ENCODE peak calls at places on chromosomes 4 and X, in four cellular contexts. One of them, this sample, is unnamed.

GRCh38 chr4:155025762-155026457 is 182.5 kb upstream of the NPY2R start:
- DNase-seq in Panc1: no peak
- DNase-seq in GM23338: peak
- DNase-seq in upper lobe of left lung: peak
- DNase-seq in this sample: no peak

GRCh38 chrX:39507034-39507433 is 590.7 kb downstream of the BCOR start:
- DNase-seq in Panc1: no peak
- DNase-seq in GM23338: no peak
- DNase-seq in upper lobe of left lung: no peak
- DNase-seq in this sample: no peak

GRCh38 chr4:70816894-70817293 is 22.8 kb downstream of the GRSF1 start:
- DNase-seq in Panc1: no peak
- DNase-seq in GM23338: no peak
- DNase-seq in upper lobe of left lung: no peak
- DNase-seq in this sample: no peak

GRCh38 chr4:16055937-16056336 is 27.9 kb downstream of the PROM1 start:
- DNase-seq in Panc1: no peak
- DNase-seq in GM23338: no peak
- DNase-seq in upper lobe of left lung: no peak
- DNase-seq in this sample: no peak

GRCh38 chrX:16137416-16138107 is 14.2 kb downstream of the GRPR start:
- DNase-seq in Panc1: no peak
- DNase-seq in GM23338: no peak
- DNase-seq in upper lobe of left lung: no peak
- DNase-seq in this sample: no peak

GRCh38 chr4:78616046-78616498 is 64.5 kb downstream of the ANXA3 start:
- DNase-seq in Panc1: no peak
- DNase-seq in GM23338: no peak
- DNase-seq in upper lobe of left lung: no peak
- DNase-seq in this sample: no peak

GRCh38 chr4:71559957-71560541 is 221.2 kb downstream of the SLC4A4 start:
- DNase-seq in Panc1: no peak
- DNase-seq in GM23338: no peak
- DNase-seq in upper lobe of left lung: no peak
- DNase-seq in this sample: no peak

GRCh38 chr4:7524841-7525240 is 90.1 kb upstream of the PSAPL1 start:
- DNase-seq in Panc1: no peak
- DNase-seq in GM23338: no peak
- DNase-seq in upper lobe of left lung: no peak
- DNase-seq in this sample: no peak

GRCh38 chrX:15438332-15438731 is 54.1 kb upstream of the VEGFD start:
- DNase-seq in Panc1: no peak
- DNase-seq in GM23338: no peak
- DNase-seq in upper lobe of left lung: no peak
- DNase-seq in this sample: no peak

GRCh38 chr4:78014889-78015886 is 41.9 kb upstream of the FRAS1 start:
- DNase-seq in Panc1: no peak
- DNase-seq in GM23338: no peak
- DNase-seq in upper lobe of left lung: no peak
- DNase-seq in this sample: no peak

GRCh38 chr4:121139533-121140222 is 24.4 kb downstream of the TNIP3 start:
- DNase-seq in Panc1: no peak
- DNase-seq in GM23338: no peak
- DNase-seq in upper lobe of left lung: no peak
- DNase-seq in this sample: no peak

GRCh38 chr4:19224820-19225219 is 1026.9 kb upstream of the SLIT2 start:
- DNase-seq in Panc1: no peak
- DNase-seq in GM23338: peak
- DNase-seq in upper lobe of left lung: no peak
- DNase-seq in this sample: peak

GRCh38 chr4:8343967-8344331 is 74.4 kb downstream of the HTRA3 start:
- DNase-seq in Panc1: no peak
- DNase-seq in GM23338: no peak
- DNase-seq in upper lobe of left lung: no peak
- DNase-seq in this sample: no peak

GRCh38 chrX:133415276-133416105 is at the start of gene GPC4:
- DNase-seq in Panc1: no peak
- DNase-seq in GM23338: peak
- DNase-seq in upper lobe of left lung: peak
- DNase-seq in this sample: peak

GRCh38 chr4:180391613-180392012 is 1851.6 kb upstream of the TENM3 start:
- DNase-seq in Panc1: no peak
- DNase-seq in GM23338: no peak
- DNase-seq in upper lobe of left lung: no peak
- DNase-seq in this sample: no peak

GRCh38 chr4:56424697-56425514 is 10.5 kb downstream of the PPAT start:
- DNase-seq in Panc1: no peak
- DNase-seq in GM23338: peak
- DNase-seq in upper lobe of left lung: no peak
- DNase-seq in this sample: peak

GRCh38 chr4:98341309-98341708 is 80.1 kb downstream of the RAP1GDS1 start:
- DNase-seq in Panc1: no peak
- DNase-seq in GM23338: no peak
- DNase-seq in upper lobe of left lung: no peak
- DNase-seq in this sample: peak

GRCh38 chrX:55342533-55343501 is 78.1 kb upstream of the PAGE3 start:
- DNase-seq in Panc1: peak
- DNase-seq in GM23338: peak
- DNase-seq in upper lobe of left lung: no peak
- DNase-seq in this sample: peak

GRCh38 chr4:88104902-88105610 is 53.4 kb downstream of the ABCG2 start:
- DNase-seq in Panc1: peak
- DNase-seq in GM23338: no peak
- DNase-seq in upper lobe of left lung: no peak
- DNase-seq in this sample: peak

GRCh38 chrX:15853586-15854079 is 980 bp downstream of the AP1S2 start:
- DNase-seq in Panc1: no peak
- DNase-seq in GM23338: no peak
- DNase-seq in upper lobe of left lung: no peak
- DNase-seq in this sample: peak

GRCh38 chr4:76882630-76883029 is 15.3 kb downstream of the SOWAHB start:
- DNase-seq in Panc1: no peak
- DNase-seq in GM23338: no peak
- DNase-seq in upper lobe of left lung: no peak
- DNase-seq in this sample: no peak

GRCh38 chrX:87299563-87300160 is 217.9 kb upstream of the KLHL4 start:
- DNase-seq in Panc1: no peak
- DNase-seq in GM23338: peak
- DNase-seq in upper lobe of left lung: no peak
- DNase-seq in this sample: no peak

GRCh38 chr4:3328814-3329663 is 36.2 kb downstream of the RGS12 start:
- DNase-seq in Panc1: no peak
- DNase-seq in GM23338: no peak
- DNase-seq in upper lobe of left lung: no peak
- DNase-seq in this sample: no peak

GRCh38 chrX:118627084-118627758 is 100.2 kb upstream of the IL13RA1 start:
- DNase-seq in Panc1: no peak
- DNase-seq in GM23338: peak
- DNase-seq in upper lobe of left lung: no peak
- DNase-seq in this sample: peak

GRCh38 chr4:105145059-105145912 is 1.4 kb upstream of the TET2 start:
- DNase-seq in Panc1: no peak
- DNase-seq in GM23338: no peak
- DNase-seq in upper lobe of left lung: no peak
- DNase-seq in this sample: no peak

GRCh38 chr4:6258026-6258360 is 11.7 kb upstream of the WFS1 start:
- DNase-seq in Panc1: no peak
- DNase-seq in GM23338: no peak
- DNase-seq in upper lobe of left lung: no peak
- DNase-seq in this sample: no peak

GRCh38 chr4:82394896-82395295 is 21.1 kb upstream of the HNRNPD start:
- DNase-seq in Panc1: no peak
- DNase-seq in GM23338: no peak
- DNase-seq in upper lobe of left lung: no peak
- DNase-seq in this sample: no peak

GRCh38 chrX:35122756-35123155 is 180.2 kb downstream of the FAM47B start:
- DNase-seq in Panc1: no peak
- DNase-seq in GM23338: no peak
- DNase-seq in upper lobe of left lung: no peak
- DNase-seq in this sample: no peak

GRCh38 chrX:38839269-38839668 is 38.0 kb downstream of the MID1IP1 start:
- DNase-seq in Panc1: no peak
- DNase-seq in GM23338: no peak
- DNase-seq in upper lobe of left lung: no peak
- DNase-seq in this sample: no peak

GRCh38 chrX:46125139-46125538 is 420.1 kb downstream of the ZNF674 start:
- DNase-seq in Panc1: no peak
- DNase-seq in GM23338: no peak
- DNase-seq in upper lobe of left lung: no peak
- DNase-seq in this sample: no peak

GRCh38 chr4:124019749-124020549 is 623.4 kb downstream of the SPRY1 start:
- DNase-seq in Panc1: no peak
- DNase-seq in GM23338: no peak
- DNase-seq in upper lobe of left lung: no peak
- DNase-seq in this sample: no peak

DNA sequence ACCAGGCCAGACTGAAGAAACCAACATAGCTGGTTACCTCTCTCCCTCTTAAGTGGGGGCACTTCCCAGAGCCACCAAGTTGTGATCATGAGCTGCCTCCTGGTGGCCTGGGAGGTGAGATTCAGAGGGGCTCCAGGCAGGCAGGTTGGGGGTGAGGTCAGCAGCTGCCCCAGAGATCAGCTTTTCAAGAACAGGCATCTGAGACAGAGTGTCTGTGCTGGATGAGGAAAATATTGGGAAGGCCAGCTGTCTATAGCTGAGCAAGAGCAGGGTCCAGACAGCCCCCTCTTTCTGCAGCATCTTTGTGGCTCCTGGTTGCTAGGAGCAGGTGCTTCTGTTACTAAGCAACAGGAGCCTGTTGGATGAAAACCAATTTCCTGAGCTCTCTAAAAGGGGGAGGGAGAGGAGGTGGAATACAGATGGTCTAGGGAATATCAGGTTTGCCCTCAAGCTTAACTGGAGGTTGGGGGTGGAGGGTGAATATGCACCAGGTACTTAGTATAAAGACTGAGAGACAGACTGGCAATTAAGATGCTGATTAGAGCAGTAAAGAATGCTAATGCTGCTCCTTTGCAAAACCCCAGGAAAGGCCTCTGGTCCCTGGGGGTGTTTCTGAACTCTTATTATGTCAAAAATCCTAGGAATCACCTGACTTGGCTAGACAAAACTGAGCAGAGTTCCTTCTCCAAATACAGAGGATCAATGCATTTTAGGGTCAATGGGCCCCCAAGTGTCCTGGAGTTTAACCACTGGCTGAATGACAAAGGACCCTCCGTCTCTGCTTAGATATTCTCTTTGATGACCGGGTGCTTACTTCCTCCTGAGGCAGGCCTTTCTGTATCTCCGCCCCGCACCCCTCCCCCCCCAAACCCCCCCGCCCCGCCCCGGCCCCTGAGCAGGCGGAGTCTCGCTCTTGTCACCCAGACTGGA is 21.4 kb downstream of the ZCCHC13 start:
- DNase-seq in Panc1: no peak
- DNase-seq in GM23338: peak
- DNase-seq in upper lobe of left lung: no peak
- DNase-seq in this sample: peak
- TF ChIP-seq POLR2AphosphoS5 in Panc1: no peak
- TF ChIP-seq POLR2AphosphoS5 in GM23338: peak
- TF ChIP-seq POLR2AphosphoS5 in upper lobe of left lung: no peak
- TF ChIP-seq POLR2AphosphoS5 in this sample: no peak

GRCh38 chr4:103074598-103075434 is 1.7 kb downstream of the SLC9B2 start:
- DNase-seq in Panc1: no peak
- DNase-seq in GM23338: no peak
- DNase-seq in upper lobe of left lung: no peak
- DNase-seq in this sample: no peak

GRCh38 chr4:103074039-103074438 is 2.5 kb downstream of the SLC9B2 start:
- DNase-seq in Panc1: no peak
- DNase-seq in GM23338: no peak
- DNase-seq in upper lobe of left lung: no peak
- DNase-seq in this sample: no peak

GRCh38 chr4:103075435-103075893 is 1.1 kb downstream of the SLC9B2 start:
- DNase-seq in Panc1: no peak
- DNase-seq in GM23338: no peak
- DNase-seq in upper lobe of left lung: no peak
- DNase-seq in this sample: peak

GRCh38 chr4:103076777-103077347 is 301 bp upstream of the SLC9B2 start:
- DNase-seq in Panc1: no peak
- DNase-seq in GM23338: peak
- DNase-seq in upper lobe of left lung: no peak
- DNase-seq in this sample: peak

GRCh38 chr4:103075894-103076776 is at the start of gene SLC9B2:
- DNase-seq in Panc1: no peak
- DNase-seq in GM23338: peak
- DNase-seq in upper lobe of left lung: peak
- DNase-seq in this sample: peak
- TF ChIP-seq POLR2AphosphoS5 in Panc1: peak
- TF ChIP-seq POLR2AphosphoS5 in GM23338: peak
- TF ChIP-seq POLR2AphosphoS5 in upper lobe of left lung: peak
- TF ChIP-seq POLR2AphosphoS5 in this sample: no peak

GRCh38 chr4:74058048-74058651 is 19.7 kb upstream of the CXCL3 start:
- DNase-seq in Panc1: no peak
- DNase-seq in GM23338: no peak
- DNase-seq in upper lobe of left lung: no peak
- DNase-seq in this sample: no peak

GRCh38 chr4:74065115-74065642 is 26.7 kb upstream of the CXCL3 start:
- DNase-seq in Panc1: no peak
- DNase-seq in GM23338: no peak
- DNase-seq in upper lobe of left lung: no peak
- DNase-seq in this sample: no peak

GRCh38 chr4:74059161-74059829 is 20.8 kb upstream of the CXCL3 start:
- DNase-seq in Panc1: no peak
- DNase-seq in GM23338: no peak
- DNase-seq in upper lobe of left lung: no peak
- DNase-seq in this sample: no peak

GRCh38 chr4:74062954-74063353 is 24.5 kb upstream of the CXCL3 start:
- DNase-seq in Panc1: no peak
- DNase-seq in GM23338: no peak
- DNase-seq in upper lobe of left lung: no peak
- DNase-seq in this sample: no peak

GRCh38 chr4:74061430-74061829 is 22.9 kb upstream of the CXCL3 start:
- DNase-seq in Panc1: no peak
- DNase-seq in GM23338: no peak
- DNase-seq in upper lobe of left lung: no peak
- DNase-seq in this sample: no peak
- TF ChIP-seq POLR2AphosphoS5 in Panc1: no peak
- TF ChIP-seq POLR2AphosphoS5 in GM23338: no peak
- TF ChIP-seq POLR2AphosphoS5 in upper lobe of left lung: no peak
- TF ChIP-seq POLR2AphosphoS5 in this sample: no peak

DNA sequence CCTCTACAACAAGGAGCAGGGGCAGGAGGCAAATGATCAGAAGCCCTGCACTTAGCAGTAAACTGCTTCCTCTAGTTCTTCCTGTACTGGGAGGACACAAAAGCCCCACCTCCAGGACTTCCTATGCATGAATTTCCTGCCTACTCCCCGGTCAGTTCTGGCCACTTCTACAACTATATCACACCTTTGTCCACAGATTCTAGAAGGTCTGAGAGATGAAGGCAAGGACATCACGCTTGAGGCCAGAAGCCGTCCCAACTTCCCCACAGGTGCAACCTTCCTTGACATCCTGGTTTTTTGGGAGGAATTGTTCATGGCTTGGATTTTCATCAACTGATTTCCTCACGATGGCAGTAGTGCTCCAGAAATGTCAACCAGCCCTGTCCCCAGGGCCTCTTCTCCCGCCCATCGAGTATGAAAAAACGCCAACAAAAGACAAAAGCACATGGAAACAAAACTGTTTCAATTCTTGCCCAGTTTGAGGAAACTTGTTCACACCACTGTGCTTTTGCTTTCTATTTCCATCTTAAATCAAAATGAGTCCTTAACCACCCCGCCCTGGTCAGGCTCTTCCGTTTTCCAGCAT is 206.5 kb upstream of the STK26 start:
- DNase-seq in Panc1: no peak
- DNase-seq in GM23338: no peak
- DNase-seq in upper lobe of left lung: peak
- DNase-seq in this sample: peak
- TF ChIP-seq POLR2AphosphoS5 in Panc1: no peak
- TF ChIP-seq POLR2AphosphoS5 in GM23338: no peak
- TF ChIP-seq POLR2AphosphoS5 in upper lobe of left lung: peak
- TF ChIP-seq POLR2AphosphoS5 in this sample: no peak

This sample was measured in SK-N-SH.